ENCODE peak calls at places on chromosomes 13 and 19, in ten cellular contexts. One of them, this sample, is unnamed.
A peak's percentile ranks its signal among the peaks of the same experiment; 100 is the strongest.

GRCh38 chr13:99199541-99200432 is 867 bp upstream of the UBAC2 start:
- DNase-seq in activated CD8-positive, alpha-beta T cell treated with anti-CD3 and anti-CD28 coated beads for 36 hours: no peak
- DNase-seq in suprapubic skin: no peak
- DNase-seq in AG04450: no peak
- DNase-seq in mammary epithelial cell: peak; percentile 23
- DNase-seq in tibial artery: peak; percentile 76
- DNase-seq in uterus: no peak
- DNase-seq in tibial nerve: no peak
- DNase-seq in ascending aorta: peak; percentile 75
- DNase-seq in progenitor cell of endocrine pancreas: no peak
- DNase-seq in this sample: no peak

GRCh38 chr13:52707375-52707774 is 32.2 kb downstream of the CNMD start:
- DNase-seq in activated CD8-positive, alpha-beta T cell treated with anti-CD3 and anti-CD28 coated beads for 36 hours: no peak
- DNase-seq in suprapubic skin: no peak
- DNase-seq in AG04450: no peak
- DNase-seq in mammary epithelial cell: no peak
- DNase-seq in tibial artery: no peak
- DNase-seq in uterus: no peak
- DNase-seq in tibial nerve: no peak
- DNase-seq in ascending aorta: no peak
- DNase-seq in progenitor cell of endocrine pancreas: no peak
- DNase-seq in this sample: no peak

GRCh38 chr13:58043971-58044370 is 412.4 kb downstream of the PCDH17 start:
- DNase-seq in activated CD8-positive, alpha-beta T cell treated with anti-CD3 and anti-CD28 coated beads for 36 hours: no peak
- DNase-seq in suprapubic skin: no peak
- DNase-seq in AG04450: no peak
- DNase-seq in mammary epithelial cell: no peak
- DNase-seq in tibial artery: no peak
- DNase-seq in uterus: no peak
- DNase-seq in tibial nerve: no peak
- DNase-seq in ascending aorta: no peak
- DNase-seq in progenitor cell of endocrine pancreas: no peak
- DNase-seq in this sample: no peak

GRCh38 chr13:74287672-74288169 is 153.5 kb upstream of the KLF12 start:
- DNase-seq in activated CD8-positive, alpha-beta T cell treated with anti-CD3 and anti-CD28 coated beads for 36 hours: peak; percentile 91
- DNase-seq in suprapubic skin: peak; percentile 70
- DNase-seq in AG04450: peak; percentile 30
- DNase-seq in mammary epithelial cell: peak; percentile 30
- DNase-seq in tibial artery: peak; percentile 84
- DNase-seq in uterus: peak; percentile 76
- DNase-seq in tibial nerve: peak; percentile 60
- DNase-seq in ascending aorta: peak; percentile 85
- DNase-seq in progenitor cell of endocrine pancreas: no peak
- DNase-seq in this sample: no peak

GRCh38 chr13:112143046-112143752 is 76.2 kb downstream of the SOX1 start:
- DNase-seq in activated CD8-positive, alpha-beta T cell treated with anti-CD3 and anti-CD28 coated beads for 36 hours: no peak
- DNase-seq in suprapubic skin: no peak
- DNase-seq in AG04450: no peak
- DNase-seq in mammary epithelial cell: no peak
- DNase-seq in tibial artery: peak; percentile 55
- DNase-seq in uterus: no peak
- DNase-seq in tibial nerve: no peak
- DNase-seq in ascending aorta: no peak
- DNase-seq in progenitor cell of endocrine pancreas: no peak
- DNase-seq in this sample: peak; percentile 78

GRCh38 chr13:48994731-48995130 is 19.0 kb downstream of the FNDC3A start:
- DNase-seq in activated CD8-positive, alpha-beta T cell treated with anti-CD3 and anti-CD28 coated beads for 36 hours: no peak
- DNase-seq in suprapubic skin: no peak
- DNase-seq in AG04450: no peak
- DNase-seq in mammary epithelial cell: peak; percentile 45
- DNase-seq in tibial artery: no peak
- DNase-seq in uterus: no peak
- DNase-seq in tibial nerve: no peak
- DNase-seq in ascending aorta: no peak
- DNase-seq in progenitor cell of endocrine pancreas: no peak
- DNase-seq in this sample: no peak

GRCh38 chr13:70203661-70204229 is 95.5 kb upstream of the KLHL1 start:
- DNase-seq in activated CD8-positive, alpha-beta T cell treated with anti-CD3 and anti-CD28 coated beads for 36 hours: peak; percentile 5
- DNase-seq in suprapubic skin: no peak
- DNase-seq in AG04450: no peak
- DNase-seq in mammary epithelial cell: no peak
- DNase-seq in tibial artery: no peak
- DNase-seq in uterus: no peak
- DNase-seq in tibial nerve: no peak
- DNase-seq in ascending aorta: no peak
- DNase-seq in progenitor cell of endocrine pancreas: no peak
- DNase-seq in this sample: no peak

GRCh38 chr19:28971513-28971912 is 241.4 kb downstream of the UQCRFS1 start:
- DNase-seq in activated CD8-positive, alpha-beta T cell treated with anti-CD3 and anti-CD28 coated beads for 36 hours: no peak
- DNase-seq in suprapubic skin: no peak
- DNase-seq in AG04450: no peak
- DNase-seq in mammary epithelial cell: no peak
- DNase-seq in tibial artery: no peak
- DNase-seq in uterus: no peak
- DNase-seq in tibial nerve: no peak
- DNase-seq in ascending aorta: no peak
- DNase-seq in progenitor cell of endocrine pancreas: no peak
- DNase-seq in this sample: no peak

GRCh38 chr19:3098515-3099346 is 4.6 kb downstream of the GNA11 start:
- DNase-seq in activated CD8-positive, alpha-beta T cell treated with anti-CD3 and anti-CD28 coated beads for 36 hours: no peak
- DNase-seq in suprapubic skin: peak; percentile 74
- DNase-seq in AG04450: no peak
- DNase-seq in mammary epithelial cell: peak; percentile 46
- DNase-seq in tibial artery: peak; percentile 90
- DNase-seq in uterus: no peak
- DNase-seq in tibial nerve: no peak
- DNase-seq in ascending aorta: peak; percentile 79
- DNase-seq in progenitor cell of endocrine pancreas: no peak
- DNase-seq in this sample: no peak

GRCh38 chr19:1591421-1592022 is 1.1 kb downstream of the MBD3 start:
- DNase-seq in activated CD8-positive, alpha-beta T cell treated with anti-CD3 and anti-CD28 coated beads for 36 hours: no peak
- DNase-seq in suprapubic skin: no peak
- DNase-seq in AG04450: no peak
- DNase-seq in mammary epithelial cell: no peak
- DNase-seq in tibial artery: no peak
- DNase-seq in uterus: no peak
- DNase-seq in tibial nerve: no peak
- DNase-seq in ascending aorta: no peak
- DNase-seq in progenitor cell of endocrine pancreas: no peak
- DNase-seq in this sample: no peak

GRCh38 chr19:3397266-3398022 is 31.1 kb downstream of the NFIC start:
- DNase-seq in activated CD8-positive, alpha-beta T cell treated with anti-CD3 and anti-CD28 coated beads for 36 hours: no peak
- DNase-seq in suprapubic skin: no peak
- DNase-seq in AG04450: no peak
- DNase-seq in mammary epithelial cell: peak; percentile 61
- DNase-seq in tibial artery: no peak
- DNase-seq in uterus: no peak
- DNase-seq in tibial nerve: no peak
- DNase-seq in ascending aorta: no peak
- DNase-seq in progenitor cell of endocrine pancreas: no peak
- DNase-seq in this sample: no peak

GRCh38 chr19:48332351-48332661 is 7.0 kb downstream of the EMP3 start:
- DNase-seq in activated CD8-positive, alpha-beta T cell treated with anti-CD3 and anti-CD28 coated beads for 36 hours: no peak
- DNase-seq in suprapubic skin: no peak
- DNase-seq in AG04450: no peak
- DNase-seq in mammary epithelial cell: no peak
- DNase-seq in tibial artery: no peak
- DNase-seq in uterus: no peak
- DNase-seq in tibial nerve: no peak
- DNase-seq in ascending aorta: no peak
- DNase-seq in progenitor cell of endocrine pancreas: no peak
- DNase-seq in this sample: no peak

GRCh38 chr19:48333467-48334384 is 8.4 kb downstream of the EMP3 start:
- DNase-seq in activated CD8-positive, alpha-beta T cell treated with anti-CD3 and anti-CD28 coated beads for 36 hours: peak; percentile 96
- DNase-seq in suprapubic skin: peak; percentile 92
- DNase-seq in AG04450: peak; percentile 87
- DNase-seq in mammary epithelial cell: peak; percentile 87
- DNase-seq in tibial artery: peak; percentile 93
- DNase-seq in uterus: peak; percentile 87
- DNase-seq in tibial nerve: peak; percentile 76
- DNase-seq in ascending aorta: peak; percentile 93
- DNase-seq in progenitor cell of endocrine pancreas: peak; percentile 64
- DNase-seq in this sample: peak; percentile 96

GRCh38 chr19:48332662-48333466 is 7.5 kb downstream of the EMP3 start:
- DNase-seq in activated CD8-positive, alpha-beta T cell treated with anti-CD3 and anti-CD28 coated beads for 36 hours: peak; percentile 99
- DNase-seq in suprapubic skin: peak; percentile 93
- DNase-seq in AG04450: peak; percentile 95
- DNase-seq in mammary epithelial cell: peak; percentile 100
- DNase-seq in tibial artery: peak; percentile 95
- DNase-seq in uterus: peak; percentile 96
- DNase-seq in tibial nerve: peak; percentile 89
- DNase-seq in ascending aorta: peak; percentile 92
- DNase-seq in progenitor cell of endocrine pancreas: peak; percentile 44
- DNase-seq in this sample: no peak

GRCh38 chr19:48329167-48329891 is 4.0 kb downstream of the EMP3 start:
- DNase-seq in activated CD8-positive, alpha-beta T cell treated with anti-CD3 and anti-CD28 coated beads for 36 hours: peak; percentile 72
- DNase-seq in suprapubic skin: no peak
- DNase-seq in AG04450: no peak
- DNase-seq in mammary epithelial cell: peak; percentile 78
- DNase-seq in tibial artery: no peak
- DNase-seq in uterus: peak; percentile 60
- DNase-seq in tibial nerve: no peak
- DNase-seq in ascending aorta: no peak
- DNase-seq in progenitor cell of endocrine pancreas: no peak
- DNase-seq in this sample: no peak

GRCh38 chr19:48330012-48330681 is 4.8 kb downstream of the EMP3 start:
- DNase-seq in activated CD8-positive, alpha-beta T cell treated with anti-CD3 and anti-CD28 coated beads for 36 hours: peak; percentile 93
- DNase-seq in suprapubic skin: peak; percentile 83
- DNase-seq in AG04450: no peak
- DNase-seq in mammary epithelial cell: peak; percentile 80
- DNase-seq in tibial artery: peak; percentile 75
- DNase-seq in uterus: peak; percentile 81
- DNase-seq in tibial nerve: peak; percentile 32
- DNase-seq in ascending aorta: peak; percentile 71
- DNase-seq in progenitor cell of endocrine pancreas: peak; percentile 55
- DNase-seq in this sample: no peak
- TF ChIP-seq CTCF in activated CD8-positive, alpha-beta T cell treated with anti-CD3 and anti-CD28 coated beads for 36 hours: no peak
- TF ChIP-seq CTCF in suprapubic skin: peak; percentile 8
- TF ChIP-seq CTCF in AG04450: no peak
- TF ChIP-seq CTCF in mammary epithelial cell: no peak
- TF ChIP-seq CTCF in tibial artery: no peak
- TF ChIP-seq CTCF in uterus: no peak
- TF ChIP-seq CTCF in tibial nerve: no peak
- TF ChIP-seq CTCF in ascending aorta: no peak
- TF ChIP-seq CTCF in progenitor cell of endocrine pancreas: peak; percentile 25
- TF ChIP-seq CTCF in this sample: no peak

DNA sequence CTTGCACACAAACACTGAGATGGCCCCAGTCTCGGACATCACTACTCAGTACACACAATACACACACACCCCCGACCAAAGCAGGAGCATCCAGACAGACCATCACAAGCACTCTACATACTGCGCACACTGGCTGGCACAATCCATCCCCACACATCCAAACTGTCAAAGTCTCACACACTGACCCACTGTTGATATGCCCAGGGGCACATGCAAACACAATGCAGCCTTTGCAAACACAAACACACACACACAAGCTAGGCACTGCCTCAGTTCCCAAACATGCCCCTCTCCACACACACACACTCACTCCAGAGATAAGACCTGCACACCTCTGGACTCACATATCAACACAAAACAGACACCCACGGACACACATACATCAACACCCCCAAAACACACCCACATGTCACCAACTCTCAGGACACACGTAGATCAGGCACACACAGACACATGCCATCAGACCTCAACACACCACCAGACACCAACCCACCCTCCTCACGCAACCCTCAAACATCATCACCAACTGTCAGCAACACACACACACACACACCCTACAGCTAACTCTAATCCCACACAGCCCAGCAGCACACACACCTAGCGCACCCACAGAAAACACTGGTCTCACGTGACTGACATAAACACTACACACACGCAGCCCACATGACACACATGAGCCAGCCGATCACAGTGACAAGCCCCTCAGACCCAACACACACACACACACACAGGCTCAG is 1.9 kb downstream of the BBC3 start:
- DNase-seq in activated CD8-positive, alpha-beta T cell treated with anti-CD3 and anti-CD28 coated beads for 36 hours: peak; percentile 51
- DNase-seq in suprapubic skin: no peak
- DNase-seq in AG04450: no peak
- DNase-seq in mammary epithelial cell: peak; percentile 46
- DNase-seq in tibial artery: peak; percentile 74
- DNase-seq in uterus: peak; percentile 40
- DNase-seq in tibial nerve: peak; percentile 34
- DNase-seq in ascending aorta: no peak
- DNase-seq in progenitor cell of endocrine pancreas: no peak
- DNase-seq in this sample: no peak
- TF ChIP-seq CTCF in activated CD8-positive, alpha-beta T cell treated with anti-CD3 and anti-CD28 coated beads for 36 hours: no peak
- TF ChIP-seq CTCF in suprapubic skin: no peak
- TF ChIP-seq CTCF in AG04450: no peak
- TF ChIP-seq CTCF in mammary epithelial cell: no peak
- TF ChIP-seq CTCF in tibial artery: no peak
- TF ChIP-seq CTCF in uterus: no peak
- TF ChIP-seq CTCF in tibial nerve: no peak
- TF ChIP-seq CTCF in ascending aorta: no peak
- TF ChIP-seq CTCF in progenitor cell of endocrine pancreas: no peak
- TF ChIP-seq CTCF in this sample: no peak

DNA sequence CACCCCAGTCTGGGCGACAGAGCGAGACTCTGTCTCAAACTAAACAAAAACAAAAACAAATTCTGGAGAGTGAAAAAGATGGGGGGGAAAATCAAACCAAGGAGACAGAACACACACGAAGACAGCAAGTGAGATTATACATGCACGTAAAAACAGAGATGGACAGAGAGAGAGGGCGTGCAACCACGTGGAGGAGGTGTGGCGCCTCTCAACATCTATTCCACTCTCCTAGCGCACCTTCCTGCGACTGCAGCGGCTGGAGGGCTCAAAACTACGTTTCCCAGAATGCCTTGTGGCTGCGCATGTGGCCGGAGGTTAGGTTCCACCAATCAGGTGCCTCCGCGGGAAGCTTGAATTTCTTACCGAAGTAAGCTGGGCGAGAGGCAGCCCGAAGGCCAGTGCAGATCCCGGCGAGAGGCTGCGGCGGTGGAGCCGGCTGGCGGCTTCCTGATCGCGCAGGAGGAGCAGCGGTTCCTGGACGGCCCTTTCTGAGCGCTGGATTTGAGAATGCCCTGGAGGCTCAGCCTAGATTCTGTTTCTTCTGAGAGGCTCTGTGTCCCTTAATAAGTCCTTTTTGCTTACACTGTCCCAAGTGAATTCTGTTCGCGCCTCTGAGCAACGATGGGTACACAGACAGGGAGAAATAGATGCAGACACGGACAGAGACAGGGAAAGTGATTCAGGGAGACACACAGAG is 13.1 kb upstream of the NANOS2 start:
- DNase-seq in activated CD8-positive, alpha-beta T cell treated with anti-CD3 and anti-CD28 coated beads for 36 hours: peak; percentile 97
- DNase-seq in suprapubic skin: peak; percentile 91
- DNase-seq in AG04450: peak; percentile 60
- DNase-seq in mammary epithelial cell: peak; percentile 88
- DNase-seq in tibial artery: peak; percentile 90
- DNase-seq in uterus: peak; percentile 93
- DNase-seq in tibial nerve: peak; percentile 92
- DNase-seq in ascending aorta: peak; percentile 91
- DNase-seq in progenitor cell of endocrine pancreas: peak; percentile 86
- DNase-seq in this sample: no peak
- TF ChIP-seq CTCF in activated CD8-positive, alpha-beta T cell treated with anti-CD3 and anti-CD28 coated beads for 36 hours: no peak
- TF ChIP-seq CTCF in suprapubic skin: no peak
- TF ChIP-seq CTCF in AG04450: no peak
- TF ChIP-seq CTCF in mammary epithelial cell: no peak
- TF ChIP-seq CTCF in tibial artery: no peak
- TF ChIP-seq CTCF in uterus: peak; percentile 35
- TF ChIP-seq CTCF in tibial nerve: no peak
- TF ChIP-seq CTCF in ascending aorta: no peak
- TF ChIP-seq CTCF in progenitor cell of endocrine pancreas: peak; percentile 18
- TF ChIP-seq CTCF in this sample: no peak

GRCh38 chr13:91950803-91951202 is 552.4 kb downstream of the GPC5 start:
- DNase-seq in activated CD8-positive, alpha-beta T cell treated with anti-CD3 and anti-CD28 coated beads for 36 hours: no peak
- DNase-seq in suprapubic skin: no peak
- DNase-seq in AG04450: no peak
- DNase-seq in mammary epithelial cell: no peak
- DNase-seq in tibial artery: no peak
- DNase-seq in uterus: no peak
- DNase-seq in tibial nerve: no peak
- DNase-seq in ascending aorta: no peak
- DNase-seq in progenitor cell of endocrine pancreas: no peak
- DNase-seq in this sample: no peak
- TF ChIP-seq CTCF in activated CD8-positive, alpha-beta T cell treated with anti-CD3 and anti-CD28 coated beads for 36 hours: no peak
- TF ChIP-seq CTCF in suprapubic skin: no peak
- TF ChIP-seq CTCF in AG04450: no peak
- TF ChIP-seq CTCF in mammary epithelial cell: no peak
- TF ChIP-seq CTCF in tibial artery: no peak
- TF ChIP-seq CTCF in uterus: no peak
- TF ChIP-seq CTCF in tibial nerve: no peak
- TF ChIP-seq CTCF in ascending aorta: no peak
- TF ChIP-seq CTCF in progenitor cell of endocrine pancreas: no peak
- TF ChIP-seq CTCF in this sample: no peak

This sample was measured in chondrocyte.